ENCODE peak calls at places on chromosomes 4 and X, in six cellular contexts. P is adrenal gland, J is right lobe of liver, T is K562, W is upper lobe of left lung, Y is IMR-90. U is an unnamed sample.

GRCh38 chr4:115671581-115671980 is 558.2 kb upstream of the NDST4 start:
- DNase-seq in P (no peak), J (no peak), T (no peak), W (no peak), Y (no peak), U (no peak)

GRCh38 chr4:5955201-5955821 is 62.4 kb upstream of the CRMP1 start:
- DNase-seq in P (no peak), J (no peak), T (no peak), W (peak; percentile 19), Y (no peak), U (no peak)

GRCh38 chr4:115687356-115687755 is 573.9 kb upstream of the NDST4 start:
- DNase-seq in P (no peak), J (no peak), T (no peak), W (no peak), Y (no peak), U (no peak)

GRCh38 chr4:17142232-17142711 is 243.8 kb upstream of the LDB2 start:
- DNase-seq in P (no peak), J (no peak), T (no peak), W (no peak), Y (peak; percentile 98), U (no peak)

GRCh38 chr4:52963976-52964375 is 101.9 kb downstream of the RASL11B start:
- DNase-seq in P (no peak), J (no peak), T (no peak), W (no peak), Y (no peak), U (no peak)

GRCh38 chr4:128670434-128670999 is 139.0 kb upstream of the JADE1 start:
- DNase-seq in P (no peak), J (no peak), T (no peak), W (no peak), Y (no peak), U (no peak)

GRCh38 chr4:153467154-153467896 is 1.2 kb downstream of the TMEM131L start:
- DNase-seq in P (peak; percentile 33), J (peak; percentile 97), T (peak; percentile 69), W (peak; percentile 93), Y (no peak), U (peak; percentile 82)

GRCh38 chrX:31185884-31186283 is 114.0 kb upstream of the FTHL17 start:
- DNase-seq in P (no peak), J (no peak), T (no peak), W (no peak), Y (no peak), U (no peak)

GRCh38 chr4:40152642-40153041 is 44.2 kb upstream of the RHOH start:
- DNase-seq in P (no peak), J (no peak), T (no peak), W (no peak), Y (no peak), U (no peak)

GRCh38 chrX:101417981-101418841 is 10.2 kb downstream of the HNRNPH2 start:
- DNase-seq in P (peak; percentile 52), J (peak; percentile 70), T (no peak), W (peak; percentile 62), Y (no peak), U (peak; percentile 40)

GRCh38 chr4:153901220-153901619 is 112.3 kb upstream of the SFRP2 start:
- DNase-seq in P (no peak), J (no peak), T (no peak), W (no peak), Y (no peak), U (no peak)

GRCh38 chr4:20512980-20513379 is 187.3 kb upstream of the PACRGL start:
- DNase-seq in P (no peak), J (no peak), T (no peak), W (no peak), Y (no peak), U (no peak)

GRCh38 chr4:112752510-112752909 is 115.6 kb downstream of the LARP7 start:
- DNase-seq in P (no peak), J (no peak), T (no peak), W (no peak), Y (no peak), U (no peak)

GRCh38 chrX:65451663-65452062 is 82.9 kb downstream of the LAS1L start:
- DNase-seq in P (no peak), J (no peak), T (peak; percentile 7), W (no peak), Y (peak; percentile 33), U (no peak)

GRCh38 chr4:76017056-76017686 is 6.1 kb downstream of the CXCL10 start:
- DNase-seq in P (no peak), J (no peak), T (no peak), W (no peak), Y (no peak), U (no peak)

GRCh38 chr4:159549092-159549491 is 446.2 kb downstream of the RAPGEF2 start:
- DNase-seq in P (no peak), J (no peak), T (no peak), W (no peak), Y (peak; percentile 1), U (no peak)

GRCh38 chr4:54228563-54229501 is at the start of gene PDGFRA:
- DNase-seq in P (peak; percentile 23), J (peak; percentile 49), T (no peak), W (no peak), Y (peak; percentile 94), U (peak; percentile 68)

GRCh38 chr4:48490680-48491513 is 845 bp downstream of the ZAR1 start:
- DNase-seq in P (no peak), J (no peak), T (no peak), W (no peak), Y (no peak), U (no peak)

GRCh38 chr4:26780524-26780923 is 80.1 kb upstream of the STIM2 start:
- DNase-seq in P (no peak), J (no peak), T (no peak), W (no peak), Y (peak; percentile 48), U (no peak)

GRCh38 chr4:113684534-113685091 is 76.9 kb downstream of the CAMK2D start:
- DNase-seq in P (peak; percentile 35), J (peak; percentile 75), T (no peak), W (peak; percentile 30), Y (peak; percentile 84), U (peak; percentile 88)

GRCh38 chr4:182492456-182492855 is 249.3 kb downstream of the TENM3 start:
- DNase-seq in P (no peak), J (no peak), T (no peak), W (no peak), Y (peak; percentile 76), U (no peak)

GRCh38 chr4:79964020-79964714 is 108.9 kb downstream of the ANTXR2 start:
- DNase-seq in P (no peak), J (no peak), T (no peak), W (no peak), Y (no peak), U (no peak)

GRCh38 chr4:182144621-182145359 is 98.4 kb upstream of the TENM3 start:
- DNase-seq in P (peak; percentile 40), J (no peak), T (no peak), W (no peak), Y (peak; percentile 22), U (no peak)

DNA sequence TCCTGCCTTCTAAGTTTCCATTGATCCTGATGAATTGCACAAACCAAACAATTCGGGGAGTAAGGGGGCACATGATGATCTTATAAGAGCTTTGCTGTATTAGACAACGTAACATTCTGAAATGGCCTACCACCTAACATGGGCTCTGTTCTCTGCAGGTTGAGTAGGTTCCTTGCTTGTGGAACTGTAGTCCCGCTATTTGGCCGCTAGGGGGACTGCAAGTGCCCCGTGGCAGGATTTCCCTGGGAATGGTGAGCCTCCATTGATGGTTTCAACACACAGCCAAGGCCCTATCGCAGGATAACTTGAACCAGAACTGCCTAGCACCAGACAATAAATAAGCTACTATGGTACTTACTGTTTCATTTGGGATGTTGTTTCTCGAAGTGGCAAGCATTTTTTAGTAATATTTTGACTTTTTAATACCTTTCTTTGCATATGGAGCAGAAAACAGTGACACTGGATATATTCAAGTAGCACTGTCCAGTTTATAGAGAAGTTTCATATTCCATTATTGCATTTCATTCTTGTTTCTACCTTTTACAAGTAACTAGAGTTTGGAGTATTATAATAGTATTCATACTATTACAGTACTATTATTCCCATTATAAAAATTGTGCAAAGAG is 11.9 kb downstream of the AR start:
- DNase-seq in P (peak; percentile 16), J (peak; percentile 49), T (peak; percentile 30), W (peak; percentile 61), Y (peak; percentile 21), U (peak; percentile 20)
- TF ChIP-seq CTCF in P (peak; percentile 71), J (peak; percentile 84), T (peak; percentile 58), W (peak; percentile 65), Y (peak; percentile 49), U (peak; percentile 50)

GRCh38 chr4:8227201-8227770 is 28.2 kb downstream of the SH3TC1 start:
- DNase-seq in P (no peak), J (no peak), T (no peak), W (no peak), Y (no peak), U (no peak)

GRCh38 chr4:8224596-8225289 is 25.7 kb downstream of the SH3TC1 start:
- DNase-seq in P (no peak), J (no peak), T (no peak), W (no peak), Y (no peak), U (no peak)

GRCh38 chr4:8225704-8226443 is 26.8 kb downstream of the SH3TC1 start:
- DNase-seq in P (no peak), J (no peak), T (no peak), W (no peak), Y (no peak), U (no peak)

GRCh38 chr4:8222609-8223391 is 23.7 kb downstream of the SH3TC1 start:
- DNase-seq in P (no peak), J (no peak), T (no peak), W (no peak), Y (no peak), U (no peak)

GRCh38 chr4:8225290-8225625 is 26.2 kb downstream of the SH3TC1 start:
- DNase-seq in P (no peak), J (no peak), T (no peak), W (no peak), Y (no peak), U (no peak)
- H3K27ac ChIP-seq in P (no peak overlapping the region), J (no peak overlapping the region), T (no peak overlapping the region), W (no peak overlapping the region), Y (no peak overlapping the region), U (no peak overlapping the region)

DNA sequence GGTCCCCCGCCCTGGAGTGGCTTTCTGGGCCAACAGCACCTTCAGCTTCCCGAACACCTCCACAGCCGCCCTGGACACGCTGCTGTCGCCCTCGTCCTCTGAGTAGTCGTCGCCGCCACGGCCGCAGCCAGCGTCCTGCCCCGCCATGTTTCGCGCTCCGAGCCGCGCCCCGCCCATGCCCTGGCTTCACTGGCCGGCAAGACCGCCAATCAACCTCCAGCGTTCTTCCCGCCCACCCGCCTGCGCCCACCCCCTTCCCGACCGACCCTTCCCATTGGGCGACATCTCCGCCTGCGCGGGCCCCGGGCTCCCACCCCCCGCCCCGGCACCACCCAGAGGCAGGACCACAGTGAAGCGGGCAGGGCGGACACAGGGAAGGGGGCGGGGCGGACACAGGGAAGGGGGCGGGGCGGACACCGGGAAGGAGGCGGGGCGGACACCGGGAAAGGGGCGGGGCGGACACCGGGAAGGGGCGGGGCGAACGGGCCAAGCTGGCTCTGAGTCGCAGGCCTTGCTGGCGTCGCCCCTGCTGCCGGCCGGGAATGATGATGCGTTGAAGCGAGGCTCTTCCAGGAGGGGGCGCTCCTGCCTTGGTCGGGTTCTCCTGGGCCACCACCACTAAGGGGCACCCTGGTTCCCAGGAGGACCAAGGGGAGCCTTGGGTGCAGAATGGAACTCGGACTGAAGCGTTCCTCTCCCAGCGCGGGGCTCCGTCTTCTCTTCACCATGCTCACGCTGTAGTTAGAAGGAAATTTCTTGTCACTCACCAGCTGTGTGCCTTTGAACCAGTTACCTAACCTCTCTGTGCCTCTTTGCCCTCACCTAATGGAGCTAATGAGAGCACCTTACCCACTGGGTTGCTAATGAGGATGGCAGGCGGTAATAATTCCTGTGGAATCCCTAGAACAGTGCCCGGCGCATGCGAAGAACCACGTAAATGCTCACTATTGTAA is at the start of gene HAUS7:
- DNase-seq in P (peak; percentile 88), J (peak; percentile 89), T (peak; percentile 97), W (peak; percentile 90), Y (peak; percentile 84), U (peak; percentile 76)
- TF ChIP-seq POLR2A in P (no peak), J (peak; percentile 27), T (peak; percentile 67), W (no peak), Y (no peak), U (no peak)

GRCh38 chrX:69429339-69430014 is 74.6 kb upstream of the NALF2 start:
- DNase-seq in P (no peak), J (no peak), T (no peak), W (no peak), Y (no peak), U (no peak)
- TF ChIP-seq CTCF in P (no peak), J (no peak), T (no peak), W (no peak), Y (no peak), U (no peak)

U was measured in gastrocnemius medialis.